ENCODE peak calls at places on chromosomes 3 and 15, in four cellular contexts. M is sigmoid colon, P is HCT116, I is suprapubic skin. G is an unnamed sample.

GRCh38 chr15:70741107-70741511 is 22.2 kb downstream of the UACA start:
- DNase-seq in I (peak), M (peak), P (peak), G (no peak)

GRCh38 chr3:170356596-170357175 is 829 bp upstream of the SKIL start:
- DNase-seq in M (peak), I (peak), P (no peak), G (peak)

GRCh38 chr3:30084971-30085403 is 521.4 kb upstream of the TGFBR2 start:
- DNase-seq in P (no peak), I (no peak), M (no peak), G (no peak)

GRCh38 chr15:63942486-63943365 is 103.6 kb downstream of the DAPK2 start:
- DNase-seq in M (no peak), P (no peak), I (no peak), G (no peak)

GRCh38 chr3:148943531-148944200 is 47.7 kb upstream of the GYG1 start:
- DNase-seq in M (no peak), I (no peak), P (peak), G (no peak)

GRCh38 chr3:123758081-123758564 is 126.0 kb downstream of the MYLK start:
- DNase-seq in I (no peak), M (no peak), P (no peak), G (no peak)

GRCh38 chr3:41933154-41933676 is 28.7 kb downstream of the ULK4 start:
- DNase-seq in M (no peak), P (no peak), I (no peak), G (no peak)

GRCh38 chr3:14216257-14217048 is 37.8 kb downstream of the LSM3 start:
- DNase-seq in I (no peak), M (no peak), P (no peak), G (no peak)

GRCh38 chr15:32994810-32995424 is 199.6 kb downstream of the FMN1 start:
- DNase-seq in M (no peak), P (peak), I (no peak), G (no peak)

GRCh38 chr3:172260381-172260780 is 187.9 kb downstream of the GHSR start:
- DNase-seq in M (no peak), P (no peak), I (no peak), G (no peak)

GRCh38 chr3:160577093-160577492 is 11.7 kb upstream of the KPNA4 start:
- DNase-seq in I (no peak), P (no peak), M (no peak), G (no peak)

GRCh38 chr15:40252438-40253178 is 13.7 kb downstream of the PAK6 start:
- DNase-seq in I (no peak), P (peak), M (no peak), G (no peak)

GRCh38 chr15:40250771-40251454 is 12.1 kb downstream of the PAK6 start:
- DNase-seq in P (no peak), I (no peak), M (no peak), G (no peak)

GRCh38 chr15:40253179-40253790 is 14.4 kb downstream of the PAK6 start:
- DNase-seq in M (no peak), P (no peak), I (no peak), G (no peak)

GRCh38 chr15:40251455-40252140 is 12.7 kb downstream of the PAK6 start:
- DNase-seq in P (no peak), M (no peak), I (no peak), G (no peak)

GRCh38 chr15:40252141-40252437 is 13.2 kb downstream of the PAK6 start:
- DNase-seq in P (no peak), I (no peak), M (no peak), G (no peak)
- H3K4me3 ChIP-seq in P (peak), I (peak), M (peak), G (peak)

GRCh38 chr3:3799173-3800075 is at the start of gene LRRN1:
- DNase-seq in M (peak), I (no peak), P (no peak), G (peak)

GRCh38 chr3:3800076-3800448 is 831 bp downstream of the LRRN1 start:
- DNase-seq in M (no peak), P (no peak), I (no peak), G (no peak)

GRCh38 chr3:3801510-3801841 is 2.2 kb downstream of the LRRN1 start:
- DNase-seq in I (no peak), M (no peak), P (no peak), G (no peak)

GRCh38 chr3:3802021-3802420 is 2.8 kb downstream of the LRRN1 start:
- DNase-seq in M (no peak), P (no peak), I (no peak), G (no peak)

DNA sequence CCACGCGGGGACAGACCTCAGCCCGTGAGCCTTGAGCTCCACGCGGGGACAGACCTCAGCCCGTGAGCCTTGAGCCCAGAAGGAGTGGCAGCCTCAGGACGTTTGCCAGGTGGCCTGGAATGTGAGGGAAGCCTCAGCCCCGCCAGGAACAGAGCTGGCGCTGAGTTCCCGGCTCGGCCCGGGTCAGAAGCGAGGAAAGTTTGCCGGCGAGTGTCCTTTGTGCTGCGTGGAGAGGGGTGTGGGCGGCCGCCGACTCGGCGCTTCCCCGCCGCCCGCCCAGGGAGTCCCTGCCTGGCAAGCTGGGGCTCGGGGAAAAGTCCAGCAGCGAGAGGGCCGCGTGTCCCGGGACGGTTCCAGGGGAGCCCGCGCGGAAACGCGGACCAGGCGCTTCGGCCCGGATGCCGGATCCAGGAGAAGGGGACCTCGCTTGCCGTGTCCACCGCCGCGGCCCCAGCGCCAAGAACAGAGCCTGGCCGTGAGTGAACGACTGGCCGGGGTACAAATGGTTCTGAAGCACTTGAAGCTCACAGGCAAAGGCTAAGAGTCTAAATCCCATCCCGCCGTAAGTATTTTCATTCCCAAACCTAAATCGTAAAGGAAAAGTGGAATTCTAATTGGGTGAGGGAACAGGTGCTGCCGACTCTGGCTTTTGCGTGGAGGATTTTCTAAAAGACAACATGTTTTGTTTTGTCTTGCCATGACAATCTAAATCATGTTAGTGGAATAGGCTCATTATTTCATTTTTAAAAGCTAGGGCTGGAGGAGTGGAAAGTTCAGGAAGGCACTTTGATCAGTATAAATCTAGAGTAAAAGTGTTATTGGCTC is 1.7 kb downstream of the LRRN1 start:
- DNase-seq in P (no peak), I (peak), M (no peak), G (peak)
- TF ChIP-seq POLR2AphosphoS5 in P (no peak), I (no peak), M (no peak), G (no peak)

GRCh38 chr3:23952646-23953045 is 7.6 kb downstream of the NR1D2 start:
- DNase-seq in M (no peak), P (no peak), I (no peak), G (no peak)

GRCh38 chr3:23949784-23950183 is 4.7 kb downstream of the NR1D2 start:
- DNase-seq in I (no peak), P (no peak), M (no peak), G (no peak)

GRCh38 chr3:23948761-23949160 is 3.7 kb downstream of the NR1D2 start:
- DNase-seq in P (no peak), I (no peak), M (no peak), G (no peak)

GRCh38 chr3:23953523-23953922 is 8.4 kb downstream of the NR1D2 start:
- DNase-seq in I (no peak), P (no peak), M (no peak), G (no peak)

GRCh38 chr3:23950303-23950702 is 5.2 kb downstream of the NR1D2 start:
- DNase-seq in P (no peak), M (no peak), I (no peak), G (no peak)
- H3K4me3 ChIP-seq in P (no peak), M (no peak), I (no peak), G (no peak)

GRCh38 chr15:38362355-38362754 is 91.6 kb upstream of the FAM98B start:
- DNase-seq in I (no peak), M (no peak), P (no peak), G (no peak)
- TF ChIP-seq POLR2AphosphoS5 in I (no peak), M (no peak), P (no peak), G (no peak)

GRCh38 chr3:146465713-146466465 is 3.5 kb downstream of the PLSCR2 start:
- DNase-seq in P (no peak), M (no peak), I (no peak), G (no peak)

GRCh38 chr3:146469206-146470017 is at the start of gene PLSCR2:
- DNase-seq in P (no peak), M (peak), I (peak), G (peak)

GRCh38 chr3:146466596-146466995 is 2.8 kb downstream of the PLSCR2 start:
- DNase-seq in I (no peak), P (no peak), M (no peak), G (no peak)

GRCh38 chr3:146470424-146470990 is 1.1 kb upstream of the PLSCR2 start:
- DNase-seq in I (no peak), P (no peak), M (no peak), G (no peak)

DNA sequence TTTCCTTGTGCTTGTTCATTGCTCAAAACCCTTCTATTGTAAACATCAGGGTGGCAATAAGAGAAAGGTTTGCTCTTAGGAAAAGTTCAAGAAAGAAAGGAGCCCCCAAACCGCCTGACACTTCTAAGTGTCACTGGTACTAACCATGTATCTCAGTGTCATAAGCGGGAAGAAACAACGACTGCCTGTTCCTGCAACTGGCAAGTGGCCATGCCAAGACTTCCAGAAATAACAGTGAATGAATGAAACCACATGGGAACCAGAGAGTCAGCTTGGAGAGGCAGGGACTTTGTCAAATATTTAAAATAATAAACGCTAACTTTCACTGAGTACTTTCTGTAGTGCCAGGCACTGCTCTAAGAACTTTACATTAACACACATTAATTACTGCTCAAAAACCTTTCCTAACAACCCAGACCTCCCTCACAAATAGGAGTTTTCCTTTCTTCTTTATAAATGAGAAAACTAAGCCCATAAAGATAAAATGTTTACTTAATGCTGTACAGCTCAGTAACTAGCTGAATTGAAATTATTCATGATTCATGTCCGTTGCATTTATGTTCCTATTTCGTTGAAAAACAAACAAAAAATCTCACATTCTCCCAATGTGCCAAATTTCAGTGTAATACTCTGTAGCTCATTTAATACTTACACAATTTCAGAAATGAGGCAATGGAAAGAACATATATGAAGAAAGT is 978 bp downstream of the PLSCR2 start:
- DNase-seq in M (no peak), P (no peak), I (no peak), G (no peak)
- H3K4me3 ChIP-seq in M (no peak), P (no peak), I (no peak), G (peak)